ENCODE peak calls at places on chromosomes 7 and 10, in six cellular contexts. T, V, D, S, A and W are unnamed samples.
A peak's percentile ranks its signal among the peaks of the same experiment; 100 is the strongest.

GRCh38 chr7:25250386-25250785 is 22.1 kb upstream of the NPVF start:
- DNase-seq in V (no peak), D (peak; percentile 69), T (no peak), A (no peak), S (no peak), W (no peak)

GRCh38 chr7:131745645-131746248 is 189.3 kb upstream of the PODXL start:
- DNase-seq in A (no peak), T (no peak), D (peak; percentile 4), V (no peak), S (no peak), W (no peak)

GRCh38 chr7:120856621-120857352 is 1.2 kb downstream of the TSPAN12 start:
- DNase-seq in T (peak; percentile 65), V (no peak), S (no peak), D (no peak), A (no peak), W (peak; percentile 81)

GRCh38 chr10:118101501-118101900 is 54.8 kb upstream of the RAB11FIP2 start:
- DNase-seq in T (no peak), V (no peak), A (no peak), D (no peak), S (no peak), W (no peak)

GRCh38 chr7:116938678-116939077 is 14.6 kb upstream of the ST7 start:
- DNase-seq in V (no peak), A (no peak), D (no peak), S (no peak), T (no peak), W (no peak)

GRCh38 chr10:99460070-99460469 is 29.6 kb upstream of the GOT1 start:
- DNase-seq in V (no peak), A (no peak), T (no peak), D (no peak), S (no peak), W (no peak)

GRCh38 chr7:323410-323809 is 33.4 kb downstream of the FOXL3 start:
- DNase-seq in D (no peak), V (no peak), A (no peak), S (no peak), T (no peak), W (no peak)

GRCh38 chr7:128826916-128827247 is 3.3 kb upstream of the FLNC start:
- DNase-seq in S (no peak), D (no peak), T (no peak), V (no peak), A (no peak), W (no peak)

GRCh38 chr7:135512135-135512887 is 2.4 kb upstream of the CNOT4 start:
- DNase-seq in T (peak; percentile 62), S (no peak), D (no peak), A (no peak), V (no peak), W (peak; percentile 69)